ENCODE peak calls at places on chromosomes 4 and X, in four cellular contexts. K, Z, Y and N are unnamed samples.

GRCh38 chr4:79163981-79164490 is 161.8 kb downstream of the NAA11 start:
- DNase-seq in K (no peak), Z (no peak), Y (no peak), N (no peak)

GRCh38 chrX:112874140-112874539 is 33.5 kb upstream of the AMOT start:
- DNase-seq in K (no peak), Z (peak), Y (no peak), N (no peak)

GRCh38 chrX:30787012-30787411 is 102.0 kb downstream of the TAB3 start:
- DNase-seq in K (no peak), Z (no peak), Y (no peak), N (no peak)

GRCh38 chr4:85102606-85103005 is 136.1 kb upstream of the WDFY3 start:
- DNase-seq in K (no peak), Z (no peak), Y (no peak), N (no peak)

GRCh38 chrX:119655125-119655524 is 37.8 kb downstream of the SEPTIN6 start:
- DNase-seq in K (no peak), Z (peak), Y (no peak), N (no peak)

GRCh38 chrX:19682712-19683331 is 167.5 kb upstream of the MAP3K15 start:
- DNase-seq in K (peak), Z (peak), Y (peak), N (peak)

GRCh38 chr4:103074598-103075434 is 1.7 kb downstream of the SLC9B2 start:
- DNase-seq in K (no peak), Z (no peak), Y (no peak), N (no peak)

GRCh38 chr4:24674279-24674678 is 89.9 kb upstream of the DHX15 start:
- DNase-seq in K (no peak), Z (no peak), Y (no peak), N (no peak)

GRCh38 chr4:153159016-153159415 is 45.2 kb upstream of the TRIM2 start:
- DNase-seq in K (no peak), Z (no peak), Y (no peak), N (no peak)

GRCh38 chr4:37981844-37982720 is 21.9 kb downstream of the PTTG2 start:
- DNase-seq in K (no peak), Z (peak), Y (no peak), N (no peak)

GRCh38 chr4:76476606-76477005 is 41.6 kb downstream of the SHROOM3 start:
- DNase-seq in K (no peak), Z (no peak), Y (no peak), N (no peak)